ENCODE peak calls at places on chromosomes 13 and 19, in seven cellular contexts. F, O, L, I, Z, J and D are unnamed samples.

GRCh38 chr19:50431343-50432220 is 1.1 kb upstream of the MYBPC2 start:
- DNase-seq in O (peak; percentile 85), J (peak; percentile 77), L (peak; percentile 90), Z (peak; percentile 87), F (peak; percentile 49), I (peak; percentile 75), D (peak; percentile 82)

GRCh38 chr19:44003461-44004134 is 841 bp downstream of the ZNF230 start:
- DNase-seq in O (peak; percentile 24), J (no peak), F (no peak), L (peak; percentile 23), I (peak; percentile 51), Z (peak; percentile 14), D (no peak)

GRCh38 chr19:55439052-55439451 is 4.0 kb downstream of the SHISA7 start:
- DNase-seq in J (no peak), Z (no peak), L (no peak), F (no peak), O (no peak), I (no peak), D (no peak)

GRCh38 chr19:48726573-48726972 is 7.0 kb upstream of the MAMSTR start:
- DNase-seq in O (no peak), J (no peak), Z (peak; percentile 41), I (no peak), L (no peak), F (no peak), D (no peak)

GRCh38 chr13:110680852-110681251 is 25.1 kb downstream of the CARS2 start:
- DNase-seq in F (no peak), Z (peak; percentile 21), I (peak; percentile 51), O (no peak), J (no peak), L (no peak), D (no peak)

GRCh38 chr13:83121904-83122303 is 760.4 kb downstream of the SLITRK1 start:
- DNase-seq in I (no peak), O (no peak), L (no peak), Z (no peak), F (no peak), J (no peak), D (no peak)

GRCh38 chr19:18906605-18907519 is 10.9 kb upstream of the CERS1 start:
- DNase-seq in I (no peak), L (no peak), J (no peak), O (no peak), F (no peak), Z (no peak), D (no peak)

GRCh38 chr19:15836345-15836594 is 20.8 kb upstream of the OR10H1 start:
- DNase-seq in F (no peak), J (no peak), L (no peak), I (peak; percentile 67), O (no peak), Z (peak; percentile 82), D (no peak)

GRCh38 chr13:28043224-28043623 is 54.7 kb upstream of the URAD start:
- DNase-seq in I (no peak), O (no peak), J (no peak), F (no peak), L (no peak), Z (no peak), D (no peak)

GRCh38 chr13:24022568-24022967 is 125.3 kb upstream of the C1QTNF9B start:
- DNase-seq in O (no peak), F (no peak), L (no peak), Z (no peak), I (no peak), J (no peak), D (no peak)

DNA sequence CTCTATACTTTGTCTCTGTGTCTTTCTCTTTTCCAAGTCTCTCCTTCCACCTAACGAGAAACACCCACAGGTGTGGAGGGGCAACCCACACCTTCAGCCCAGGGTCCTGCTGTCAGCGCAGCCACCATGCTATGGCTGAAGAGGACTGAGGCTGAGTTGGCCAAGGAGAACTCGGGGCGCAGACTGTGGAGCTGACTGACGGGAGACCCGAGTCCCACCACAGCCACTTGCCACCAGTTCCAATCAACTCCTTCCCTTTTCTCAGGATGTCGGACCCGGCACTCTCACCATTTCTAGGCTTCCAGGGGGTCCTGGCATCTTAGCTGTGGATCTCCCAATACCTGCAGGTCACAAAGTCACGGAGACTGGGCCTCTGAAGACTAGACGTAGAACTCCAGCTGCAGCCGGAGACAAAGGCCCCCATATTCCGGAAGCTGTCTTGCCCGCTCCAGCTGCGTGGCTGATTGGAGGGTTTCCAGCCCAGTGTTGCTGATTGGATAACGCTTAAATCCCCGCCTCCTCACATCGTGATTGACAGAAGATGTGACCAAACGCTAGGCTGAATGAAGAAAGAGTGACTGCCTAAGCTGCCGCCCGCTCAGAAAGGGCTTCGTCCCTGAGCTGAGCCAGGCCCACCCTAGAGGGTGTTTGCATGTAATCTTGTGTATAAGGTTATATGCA is 63.6 kb downstream of the ZNF429 start:
- DNase-seq in J (peak; percentile 91), O (peak; percentile 93), L (peak; percentile 88), Z (peak; percentile 65), F (peak; percentile 87), I (peak; percentile 98), D (peak; percentile 94)
- H3K9me3 ChIP-seq in J (peaks cover 2% of the 10 kb centered on the region), O (no peaks in the 10 kb centered on the region), L (no peaks in the 10 kb centered on the region), Z (no peaks in the 10 kb centered on the region), F (no peaks in the 10 kb centered on the region), I (no peaks in the 10 kb centered on the region), D (no peaks in the 10 kb centered on the region)

GRCh38 chr13:19151581-19152263 is 29.9 kb downstream of the TUBA3C start:
- DNase-seq in F (no peak), Z (no peak), O (no peak), L (no peak), J (no peak), I (no peak), D (no peak)
- H3K9me3 ChIP-seq in F (no peaks in the 10 kb centered on the region), Z (no peaks in the 10 kb centered on the region), O (no peaks in the 10 kb centered on the region), L (peaks cover 80% of the 10 kb centered on the region), J (no peaks in the 10 kb centered on the region), I (no peaks in the 10 kb centered on the region), D (peaks cover 13% of the 10 kb centered on the region)

DNA sequence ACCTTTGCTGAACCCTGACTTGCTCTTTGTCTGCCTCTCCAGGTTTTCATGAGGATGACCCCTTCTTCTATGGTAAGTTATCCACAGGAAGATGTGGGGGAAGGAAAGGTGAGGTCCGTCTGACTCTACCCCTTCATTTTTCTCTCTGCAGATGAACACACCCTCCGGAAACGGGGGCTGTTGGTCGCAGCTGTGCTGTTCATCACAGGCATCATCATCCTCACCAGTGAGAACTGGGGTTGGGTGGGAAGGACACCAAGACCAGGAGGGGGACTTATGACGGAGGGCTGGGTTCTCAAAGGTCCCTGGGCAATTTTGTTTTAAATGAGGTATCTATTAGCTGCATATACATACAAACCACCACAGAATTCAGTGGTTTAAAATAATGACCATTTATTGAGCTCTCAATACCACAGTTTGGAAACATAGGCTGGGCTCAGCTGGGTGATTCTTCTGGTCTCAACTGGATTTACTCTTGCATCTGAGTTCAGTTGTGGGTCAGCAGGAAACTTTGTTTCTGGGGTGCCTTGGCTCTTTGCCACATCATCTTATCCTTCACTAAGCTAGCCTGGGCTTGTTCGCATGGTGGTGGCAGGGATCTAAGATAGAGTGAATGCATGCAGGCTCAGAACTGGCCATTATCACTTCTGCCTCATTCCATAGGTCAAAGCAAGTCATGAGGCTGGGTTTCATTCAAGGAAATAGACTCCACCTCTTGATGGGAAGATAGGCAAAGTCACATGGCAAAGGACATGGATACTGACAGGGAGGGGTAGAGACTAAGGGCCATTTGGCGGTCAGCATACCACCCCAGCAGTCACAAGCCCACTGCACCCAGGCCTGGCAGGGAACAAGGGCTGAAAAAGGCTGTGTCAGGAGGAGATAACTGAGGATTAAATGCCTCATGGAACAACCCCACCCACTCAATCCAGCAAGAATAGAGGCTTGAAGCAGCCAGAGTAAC is 11.8 kb downstream of the FXYD5 start:
- DNase-seq in I (no peak), Z (no peak), J (no peak), O (no peak), L (no peak), F (no peak), D (no peak)
- H3K9me3 ChIP-seq in I (no peaks in the 10 kb centered on the region), Z (peaks cover 8% of the 10 kb centered on the region), J (no peaks in the 10 kb centered on the region), O (no peaks in the 10 kb centered on the region), L (peaks cover 14% of the 10 kb centered on the region), F (no peaks in the 10 kb centered on the region), D (no peaks in the 10 kb centered on the region)

GRCh38 chr19:378706-379105 is 30.2 kb downstream of the C2CD4C start:
- DNase-seq in I (no peak), O (no peak), J (no peak), Z (no peak), L (no peak), F (no peak), D (no peak)

GRCh38 chr19:376111-376470 is 31.5 kb upstream of the MIER2 start:
- DNase-seq in L (no peak), J (no peak), I (no peak), Z (no peak), O (no peak), F (no peak), D (no peak)

GRCh38 chr19:383040-383439 is 25.9 kb downstream of the C2CD4C start:
- DNase-seq in I (no peak), J (no peak), Z (no peak), F (no peak), O (no peak), L (no peak), D (no peak)

GRCh38 chr19:377801-378581 is 31.0 kb downstream of the C2CD4C start:
- DNase-seq in F (no peak), Z (no peak), J (no peak), O (no peak), L (no peak), I (peak; percentile 17), D (no peak)

GRCh38 chr19:379796-380195 is 29.2 kb downstream of the C2CD4C start:
- DNase-seq in L (no peak), I (no peak), Z (no peak), O (no peak), F (no peak), J (no peak), D (no peak)
- H3K9me3 ChIP-seq in L (no peaks in the 10 kb centered on the region), I (no peaks in the 10 kb centered on the region), Z (no peaks in the 10 kb centered on the region), O (no peaks in the 10 kb centered on the region), F (no peaks in the 10 kb centered on the region), J (no peaks in the 10 kb centered on the region), D (no peaks in the 10 kb centered on the region)

DNA sequence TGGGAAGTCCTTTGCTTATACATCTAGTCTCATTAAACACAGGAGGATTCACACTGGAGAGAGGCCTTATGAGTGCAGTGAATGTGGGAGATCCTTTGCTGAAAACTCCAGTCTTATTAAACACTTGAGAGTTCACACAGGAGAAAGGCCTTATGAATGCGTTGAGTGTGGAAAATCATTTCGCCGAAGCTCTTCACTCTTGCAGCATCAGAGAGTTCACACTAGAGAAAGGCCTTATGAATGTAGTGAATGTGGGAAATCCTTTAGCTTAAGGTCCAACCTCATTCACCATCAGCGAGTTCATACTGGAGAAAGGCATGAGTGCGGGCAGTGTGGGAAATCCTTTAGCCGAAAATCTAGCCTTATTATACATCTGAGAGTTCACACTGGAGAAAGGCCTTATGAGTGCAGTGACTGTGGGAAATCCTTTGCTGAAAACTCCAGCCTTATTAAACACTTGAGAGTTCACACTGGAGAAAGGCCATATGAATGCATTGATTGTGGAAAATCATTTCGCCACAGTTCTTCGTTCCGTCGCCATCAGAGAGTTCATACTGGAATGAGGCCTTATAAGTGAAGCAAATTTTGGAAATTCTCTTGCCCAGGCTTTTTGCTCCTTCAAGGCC is 9.9 kb downstream of the ZNF586 start:
- DNase-seq in Z (no peak), F (no peak), L (no peak), O (no peak), I (no peak), J (no peak), D (no peak)
- H3K9me3 ChIP-seq in Z (peaks cover 67% of the 10 kb centered on the region), F (peaks cover 9% of the 10 kb centered on the region), L (peaks cover 97% of the 10 kb centered on the region), O (peaks cover 8% of the 10 kb centered on the region), I (no peaks in the 10 kb centered on the region), J (no peaks in the 10 kb centered on the region), D (peaks cover 27% of the 10 kb centered on the region)

GRCh38 chr19:36392916-36393673 is 14.1 kb upstream of the ZFP14 start:
- DNase-seq in Z (no peak), I (no peak), J (no peak), O (no peak), F (no peak), L (no peak), D (no peak)
- H3K9me3 ChIP-seq in Z (peaks cover 57% of the 10 kb centered on the region), I (peaks cover 10% of the 10 kb centered on the region), J (peaks cover 1% of the 10 kb centered on the region), O (peaks cover 17% of the 10 kb centered on the region), F (no peaks in the 10 kb centered on the region), L (peaks cover 99% of the 10 kb centered on the region), D (peaks cover 64% of the 10 kb centered on the region)